ENCODE peak calls at places on chromosomes 11 and 22, in nine cellular contexts. One of them, this sample, is unnamed. For H3K27me3, the result is how much of the 10 kb centered on the place peaks cover.

GRCh38 chr11:80855975-80856524 is 1415.2 kb upstream of the TENM4 start:
- DNase-seq in pancreas: no peak
- DNase-seq in heart right ventricle: no peak
- DNase-seq in neuronal stem cell: no peak
- DNase-seq in Peyer's patch: no peak
- DNase-seq in endothelial cell of umbilical vein: peak
- DNase-seq in body of pancreas: no peak
- DNase-seq in PC-9: no peak
- DNase-seq in CD4-positive, alpha-beta T cell: no peak
- DNase-seq in this sample: no peak

GRCh38 chr11:19664896-19665548 is 47.6 kb upstream of the NAV2 start:
- DNase-seq in Peyer's patch: no peak
- DNase-seq in CD4-positive, alpha-beta T cell: no peak
- DNase-seq in body of pancreas: no peak
- DNase-seq in neuronal stem cell: no peak
- DNase-seq in PC-9: no peak
- DNase-seq in heart right ventricle: peak
- DNase-seq in endothelial cell of umbilical vein: no peak
- DNase-seq in pancreas: no peak
- DNase-seq in this sample: peak

GRCh38 chr22:48631288-48631687 is 1196.4 kb downstream of the BRD1 start:
- DNase-seq in CD4-positive, alpha-beta T cell: no peak
- DNase-seq in body of pancreas: no peak
- DNase-seq in Peyer's patch: no peak
- DNase-seq in neuronal stem cell: no peak
- DNase-seq in pancreas: no peak
- DNase-seq in heart right ventricle: no peak
- DNase-seq in endothelial cell of umbilical vein: no peak
- DNase-seq in PC-9: no peak
- DNase-seq in this sample: no peak

GRCh38 chr11:46601129-46601528 is 7.3 kb upstream of the AMBRA1 start:
- DNase-seq in Peyer's patch: no peak
- DNase-seq in PC-9: no peak
- DNase-seq in body of pancreas: no peak
- DNase-seq in neuronal stem cell: no peak
- DNase-seq in CD4-positive, alpha-beta T cell: no peak
- DNase-seq in endothelial cell of umbilical vein: no peak
- DNase-seq in pancreas: no peak
- DNase-seq in heart right ventricle: no peak
- DNase-seq in this sample: peak

GRCh38 chr22:45459235-45459634 is 43.4 kb upstream of the FBLN1 start:
- DNase-seq in heart right ventricle: no peak
- DNase-seq in CD4-positive, alpha-beta T cell: no peak
- DNase-seq in Peyer's patch: no peak
- DNase-seq in neuronal stem cell: no peak
- DNase-seq in PC-9: no peak
- DNase-seq in body of pancreas: no peak
- DNase-seq in endothelial cell of umbilical vein: no peak
- DNase-seq in pancreas: no peak
- DNase-seq in this sample: no peak

GRCh38 chr11:17652556-17652955 is 66.8 kb upstream of the MYOD1 start:
- DNase-seq in PC-9: no peak
- DNase-seq in body of pancreas: no peak
- DNase-seq in CD4-positive, alpha-beta T cell: no peak
- DNase-seq in pancreas: no peak
- DNase-seq in endothelial cell of umbilical vein: no peak
- DNase-seq in heart right ventricle: no peak
- DNase-seq in neuronal stem cell: no peak
- DNase-seq in Peyer's patch: no peak
- DNase-seq in this sample: no peak

GRCh38 chr22:27454807-27455450 is 346.6 kb downstream of the MN1 start:
- DNase-seq in PC-9: no peak
- DNase-seq in body of pancreas: no peak
- DNase-seq in Peyer's patch: no peak
- DNase-seq in CD4-positive, alpha-beta T cell: no peak
- DNase-seq in pancreas: no peak
- DNase-seq in neuronal stem cell: no peak
- DNase-seq in endothelial cell of umbilical vein: no peak
- DNase-seq in heart right ventricle: no peak
- DNase-seq in this sample: peak

GRCh38 chr22:31883989-31884388 is 60.3 kb upstream of the YWHAH start:
- DNase-seq in PC-9: no peak
- DNase-seq in heart right ventricle: no peak
- DNase-seq in Peyer's patch: no peak
- DNase-seq in endothelial cell of umbilical vein: no peak
- DNase-seq in CD4-positive, alpha-beta T cell: no peak
- DNase-seq in pancreas: no peak
- DNase-seq in neuronal stem cell: no peak
- DNase-seq in body of pancreas: no peak
- DNase-seq in this sample: no peak

GRCh38 chr11:63998558-63999348 is 12.5 kb downstream of the OTUB1 start:
- DNase-seq in neuronal stem cell: peak
- DNase-seq in PC-9: no peak
- DNase-seq in CD4-positive, alpha-beta T cell: no peak
- DNase-seq in heart right ventricle: no peak
- DNase-seq in endothelial cell of umbilical vein: no peak
- DNase-seq in Peyer's patch: no peak
- DNase-seq in pancreas: no peak
- DNase-seq in body of pancreas: no peak
- DNase-seq in this sample: no peak

GRCh38 chr22:26927841-26928240 is 270.5 kb downstream of the MIAT start:
- DNase-seq in body of pancreas: no peak
- DNase-seq in PC-9: no peak
- DNase-seq in neuronal stem cell: no peak
- DNase-seq in CD4-positive, alpha-beta T cell: no peak
- DNase-seq in endothelial cell of umbilical vein: no peak
- DNase-seq in Peyer's patch: no peak
- DNase-seq in pancreas: no peak
- DNase-seq in heart right ventricle: no peak
- DNase-seq in this sample: no peak

GRCh38 chr11:3723014-3723708 is 52.0 kb upstream of the CHRNA10 start:
- DNase-seq in Peyer's patch: no peak
- DNase-seq in endothelial cell of umbilical vein: peak
- DNase-seq in pancreas: no peak
- DNase-seq in PC-9: no peak
- DNase-seq in body of pancreas: peak
- DNase-seq in heart right ventricle: no peak
- DNase-seq in CD4-positive, alpha-beta T cell: no peak
- DNase-seq in neuronal stem cell: no peak
- DNase-seq in this sample: no peak

GRCh38 chr11:118106789-118107335 is 20.1 kb upstream of the SMIM35 start:
- DNase-seq in endothelial cell of umbilical vein: no peak
- DNase-seq in heart right ventricle: no peak
- DNase-seq in pancreas: no peak
- DNase-seq in PC-9: no peak
- DNase-seq in neuronal stem cell: no peak
- DNase-seq in body of pancreas: no peak
- DNase-seq in Peyer's patch: no peak
- DNase-seq in CD4-positive, alpha-beta T cell: no peak
- DNase-seq in this sample: peak

GRCh38 chr11:80451105-80451504 is 1010.3 kb upstream of the TENM4 start:
- DNase-seq in Peyer's patch: no peak
- DNase-seq in PC-9: no peak
- DNase-seq in pancreas: no peak
- DNase-seq in endothelial cell of umbilical vein: no peak
- DNase-seq in CD4-positive, alpha-beta T cell: no peak
- DNase-seq in body of pancreas: no peak
- DNase-seq in heart right ventricle: no peak
- DNase-seq in neuronal stem cell: no peak
- DNase-seq in this sample: no peak

GRCh38 chr22:25824828-25825474 is 83.0 kb downstream of the MYO18B start:
- DNase-seq in CD4-positive, alpha-beta T cell: no peak
- DNase-seq in PC-9: no peak
- DNase-seq in neuronal stem cell: peak
- DNase-seq in pancreas: no peak
- DNase-seq in endothelial cell of umbilical vein: no peak
- DNase-seq in Peyer's patch: no peak
- DNase-seq in body of pancreas: no peak
- DNase-seq in heart right ventricle: no peak
- DNase-seq in this sample: no peak

GRCh38 chr11:66068923-66069714 is 953 bp upstream of the PACS1 start:
- DNase-seq in heart right ventricle: peak
- DNase-seq in endothelial cell of umbilical vein: peak
- DNase-seq in body of pancreas: peak
- DNase-seq in PC-9: no peak
- DNase-seq in CD4-positive, alpha-beta T cell: peak
- DNase-seq in neuronal stem cell: no peak
- DNase-seq in pancreas: peak
- DNase-seq in Peyer's patch: peak
- DNase-seq in this sample: peak

DNA sequence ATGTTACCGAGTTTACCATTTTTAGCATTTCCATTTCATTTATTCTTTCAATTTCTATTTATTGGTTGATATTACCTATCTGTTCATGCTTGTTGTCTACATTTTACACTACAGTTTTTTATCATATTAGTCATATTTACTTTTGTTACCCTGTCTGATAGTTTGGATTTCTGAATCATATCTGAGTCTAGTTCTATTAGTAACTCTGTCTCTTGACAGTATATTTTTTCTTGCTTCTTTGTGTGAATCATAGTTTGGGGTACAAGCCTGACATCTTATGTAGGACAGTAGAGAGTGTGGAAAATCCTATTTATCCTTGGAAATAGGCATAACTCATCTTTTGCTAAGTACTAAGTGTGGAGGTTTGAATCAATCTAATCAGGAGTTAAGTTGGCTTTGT is 263.9 kb upstream of the SESN3 start:
- DNase-seq in Peyer's patch: no peak
- DNase-seq in pancreas: no peak
- DNase-seq in heart right ventricle: no peak
- DNase-seq in neuronal stem cell: no peak
- DNase-seq in CD4-positive, alpha-beta T cell: no peak
- DNase-seq in PC-9: no peak
- DNase-seq in body of pancreas: no peak
- DNase-seq in endothelial cell of umbilical vein: no peak
- DNase-seq in this sample: no peak
- H3K27ac ChIP-seq in Peyer's patch: no peak
- H3K27ac ChIP-seq in pancreas: no peak
- H3K27ac ChIP-seq in heart right ventricle: no peak
- H3K27ac ChIP-seq in neuronal stem cell: no peak
- H3K27ac ChIP-seq in CD4-positive, alpha-beta T cell: no peak
- H3K27ac ChIP-seq in PC-9: no peak
- H3K27ac ChIP-seq in body of pancreas: no peak
- H3K27ac ChIP-seq in endothelial cell of umbilical vein: no peak
- H3K27ac ChIP-seq in this sample: no peak

DNA sequence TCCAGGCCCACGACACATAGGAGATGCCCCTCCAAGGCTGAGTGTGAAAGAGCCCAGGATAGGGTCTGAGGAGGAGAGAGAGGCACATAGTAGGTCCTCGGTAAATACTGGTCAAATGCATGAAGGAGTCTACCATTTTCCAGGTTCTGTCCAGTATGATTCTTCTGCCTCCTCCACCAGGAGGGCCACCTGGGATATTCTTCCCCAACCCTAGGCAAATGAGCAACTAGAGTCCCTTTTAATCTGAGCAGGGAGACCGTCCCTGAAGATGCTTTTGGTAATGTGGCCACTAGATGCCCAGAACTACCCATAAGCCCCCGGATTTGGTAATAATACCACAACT is 6.7 kb downstream of the PDGFB start:
- DNase-seq in PC-9: no peak
- DNase-seq in Peyer's patch: no peak
- DNase-seq in pancreas: no peak
- DNase-seq in heart right ventricle: no peak
- DNase-seq in neuronal stem cell: no peak
- DNase-seq in endothelial cell of umbilical vein: no peak
- DNase-seq in body of pancreas: no peak
- DNase-seq in CD4-positive, alpha-beta T cell: no peak
- DNase-seq in this sample: no peak
- H3K27me3 ChIP-seq in PC-9: under half
- H3K27me3 ChIP-seq in Peyer's patch: under half
- H3K27me3 ChIP-seq in pancreas: under half
- H3K27me3 ChIP-seq in heart right ventricle: under half
- H3K27me3 ChIP-seq in neuronal stem cell: under half
- H3K27me3 ChIP-seq in endothelial cell of umbilical vein: under half
- H3K27me3 ChIP-seq in body of pancreas: under half
- H3K27me3 ChIP-seq in CD4-positive, alpha-beta T cell: under half
- H3K27me3 ChIP-seq in this sample: under half

GRCh38 chr11:123264431-123264780 is 69.4 kb upstream of the CLMP start:
- DNase-seq in body of pancreas: no peak
- DNase-seq in CD4-positive, alpha-beta T cell: no peak
- DNase-seq in heart right ventricle: no peak
- DNase-seq in PC-9: no peak
- DNase-seq in endothelial cell of umbilical vein: no peak
- DNase-seq in neuronal stem cell: no peak
- DNase-seq in pancreas: no peak
- DNase-seq in Peyer's patch: no peak
- DNase-seq in this sample: no peak
- H3K27ac ChIP-seq in body of pancreas: no peak
- H3K27ac ChIP-seq in CD4-positive, alpha-beta T cell: no peak
- H3K27ac ChIP-seq in heart right ventricle: no peak
- H3K27ac ChIP-seq in PC-9: no peak
- H3K27ac ChIP-seq in endothelial cell of umbilical vein: no peak
- H3K27ac ChIP-seq in neuronal stem cell: no peak
- H3K27ac ChIP-seq in pancreas: no peak
- H3K27ac ChIP-seq in Peyer's patch: no peak
- H3K27ac ChIP-seq in this sample: no peak

GRCh38 chr11:134734446-134734845 is 322.4 kb upstream of the B3GAT1 start:
- DNase-seq in neuronal stem cell: no peak
- DNase-seq in endothelial cell of umbilical vein: no peak
- DNase-seq in body of pancreas: no peak
- DNase-seq in CD4-positive, alpha-beta T cell: no peak
- DNase-seq in Peyer's patch: no peak
- DNase-seq in PC-9: no peak
- DNase-seq in pancreas: no peak
- DNase-seq in heart right ventricle: no peak
- DNase-seq in this sample: no peak
- H3K27me3 ChIP-seq in neuronal stem cell: under half
- H3K27me3 ChIP-seq in endothelial cell of umbilical vein: under half
- H3K27me3 ChIP-seq in body of pancreas: under half
- H3K27me3 ChIP-seq in CD4-positive, alpha-beta T cell: under half
- H3K27me3 ChIP-seq in Peyer's patch: under half
- H3K27me3 ChIP-seq in PC-9: half or more
- H3K27me3 ChIP-seq in pancreas: under half
- H3K27me3 ChIP-seq in heart right ventricle: under half
- H3K27me3 ChIP-seq in this sample: under half

DNA sequence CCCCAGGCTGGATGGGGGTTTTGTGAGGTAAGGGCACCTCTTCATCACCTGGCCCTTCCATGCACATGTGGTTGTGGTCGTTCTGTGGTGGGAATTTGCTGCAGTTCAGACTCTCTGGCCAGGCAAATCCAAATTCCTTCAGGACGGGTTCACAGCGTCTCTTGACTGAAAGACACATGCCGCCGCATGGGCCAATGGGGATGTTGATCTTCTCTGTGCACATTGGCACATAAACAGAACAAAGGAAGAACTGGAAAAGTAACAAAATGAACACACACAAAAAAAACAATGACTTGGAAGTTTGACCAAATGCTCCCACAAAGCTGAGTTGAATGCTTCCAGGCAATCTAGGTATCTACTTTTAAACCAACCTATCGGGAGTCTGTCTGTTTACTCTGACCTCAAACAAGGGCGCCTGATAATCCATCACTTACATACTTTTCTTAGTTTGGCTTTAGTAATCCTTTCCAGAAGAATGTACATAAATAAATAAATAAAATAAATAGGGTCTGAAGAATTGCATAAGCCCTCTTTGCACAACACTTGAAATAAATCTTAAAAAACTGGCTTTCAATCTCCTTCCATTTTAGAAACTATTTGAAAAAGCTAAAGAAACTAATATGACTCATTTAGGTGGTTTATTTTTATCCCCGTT is 2.8 kb downstream of the FZD4 start:
- DNase-seq in body of pancreas: no peak
- DNase-seq in pancreas: no peak
- DNase-seq in CD4-positive, alpha-beta T cell: no peak
- DNase-seq in neuronal stem cell: no peak
- DNase-seq in endothelial cell of umbilical vein: peak
- DNase-seq in PC-9: no peak
- DNase-seq in heart right ventricle: no peak
- DNase-seq in Peyer's patch: no peak
- DNase-seq in this sample: peak
- H3K27ac ChIP-seq in body of pancreas: no peak
- H3K27ac ChIP-seq in pancreas: no peak
- H3K27ac ChIP-seq in CD4-positive, alpha-beta T cell: no peak
- H3K27ac ChIP-seq in neuronal stem cell: no peak
- H3K27ac ChIP-seq in endothelial cell of umbilical vein: peak
- H3K27ac ChIP-seq in PC-9: no peak
- H3K27ac ChIP-seq in heart right ventricle: peak
- H3K27ac ChIP-seq in Peyer's patch: no peak
- H3K27ac ChIP-seq in this sample: no peak